ENCODE peak calls at places on chromosomes 6 and 20, in seven cellular contexts. I, R, K, W, Z, T and L are unnamed samples. For H3K27me3, the result is how much of the 10 kb centered on the place peaks cover.

GRCh38 chr6:168305863-168306262 is 13.7 kb downstream of the DACT2 start:
- DNase-seq in I (no peak), R (no peak), K (no peak), W (no peak), Z (no peak), T (no peak), L (no peak)

GRCh38 chr6:27545271-27546046 is 72.6 kb upstream of the ZNF184 start:
- DNase-seq in I (no peak), R (no peak), K (no peak), W (no peak), Z (no peak), T (peak), L (peak)

GRCh38 chr6:7246401-7247178 is 66.4 kb downstream of the SSR1 start:
- DNase-seq in I (no peak), R (no peak), K (no peak), W (no peak), Z (no peak), T (no peak), L (no peak)

GRCh38 chr20:5085380-5085779 is 34.4 kb downstream of the PCNA start:
- DNase-seq in I (no peak), R (peak), K (no peak), W (peak), Z (no peak), T (no peak), L (no peak)

GRCh38 chr6:13709698-13710551 is 1.7 kb downstream of the RANBP9 start:
- DNase-seq in I (no peak), R (no peak), K (no peak), W (no peak), Z (no peak), T (peak), L (no peak)

GRCh38 chr6:53744321-53744720 is 50.5 kb upstream of the LRRC1 start:
- DNase-seq in I (no peak), R (no peak), K (no peak), W (no peak), Z (no peak), T (peak), L (no peak)

GRCh38 chr6:35678814-35679213 is 9.9 kb downstream of the FKBP5 start:
- DNase-seq in I (no peak), R (no peak), K (no peak), W (no peak), Z (no peak), T (no peak), L (no peak)

GRCh38 chr6:69216127-69216526 is 580.7 kb downstream of the LMBRD1 start:
- DNase-seq in I (no peak), R (no peak), K (no peak), W (no peak), Z (no peak), T (no peak), L (no peak)

GRCh38 chr20:15818651-15819071 is 754.6 kb downstream of the KIF16B start:
- DNase-seq in I (no peak), R (no peak), K (no peak), W (no peak), Z (no peak), T (peak), L (no peak)

GRCh38 chr6:88374556-88374955 is 208.4 kb upstream of the CNR1 start:
- DNase-seq in I (no peak), R (no peak), K (no peak), W (no peak), Z (no peak), T (no peak), L (no peak)

GRCh38 chr6:80434951-80435350 is 328.5 kb downstream of the BCKDHB start:
- DNase-seq in I (no peak), R (no peak), K (no peak), W (no peak), Z (no peak), T (no peak), L (no peak)

GRCh38 chr6:149366237-149366921 is 33.7 kb upstream of the SUMO4 start:
- DNase-seq in I (no peak), R (no peak), K (no peak), W (no peak), Z (no peak), T (no peak), L (no peak)

GRCh38 chr20:38878798-38879197 is 47.4 kb upstream of the FAM83D start:
- DNase-seq in I (no peak), R (no peak), K (peak), W (no peak), Z (no peak), T (no peak), L (no peak)

GRCh38 chr6:16553531-16553930 is 207.7 kb downstream of the ATXN1 start:
- DNase-seq in I (no peak), R (no peak), K (no peak), W (no peak), Z (no peak), T (no peak), L (no peak)

GRCh38 chr6:2760882-2761842 is 4.0 kb upstream of the WRNIP1 start:
- DNase-seq in I (no peak), R (no peak), K (no peak), W (no peak), Z (no peak), T (peak), L (no peak)

GRCh38 chr6:141874930-141875602 is 257.7 kb upstream of the GJE1 start:
- DNase-seq in I (no peak), R (no peak), K (no peak), W (no peak), Z (no peak), T (no peak), L (no peak)

GRCh38 chr20:5608448-5609161 is 141.6 kb upstream of the SHLD1 start:
- DNase-seq in I (peak), R (no peak), K (no peak), W (no peak), Z (no peak), T (peak), L (peak)

GRCh38 chr20:11379257-11380011 is 538.3 kb upstream of the BTBD3 start:
- DNase-seq in I (no peak), R (no peak), K (no peak), W (no peak), Z (no peak), T (no peak), L (no peak)

GRCh38 chr6:12097791-12098190 is 85.7 kb downstream of the HIVEP1 start:
- DNase-seq in I (no peak), R (no peak), K (no peak), W (no peak), Z (no peak), T (peak), L (no peak)

GRCh38 chr6:41097467-41098090 is 24.8 kb downstream of the NFYA start:
- DNase-seq in I (no peak), R (no peak), K (no peak), W (no peak), Z (no peak), T (peak), L (no peak)

GRCh38 chr20:63696311-63696627 is 183 bp upstream of the TNFRSF6B start:
- DNase-seq in I (no peak), R (peak), K (no peak), W (peak), Z (no peak), T (peak), L (no peak)

GRCh38 chr6:25331085-25331685 is 52.0 kb downstream of the CARMIL1 start:
- DNase-seq in I (no peak), R (no peak), K (no peak), W (no peak), Z (no peak), T (no peak), L (no peak)

GRCh38 chr6:167799033-167799933 is 27.4 kb upstream of the AFDN start:
- DNase-seq in I (peak), R (no peak), K (no peak), W (no peak), Z (no peak), T (no peak), L (no peak)

DNA sequence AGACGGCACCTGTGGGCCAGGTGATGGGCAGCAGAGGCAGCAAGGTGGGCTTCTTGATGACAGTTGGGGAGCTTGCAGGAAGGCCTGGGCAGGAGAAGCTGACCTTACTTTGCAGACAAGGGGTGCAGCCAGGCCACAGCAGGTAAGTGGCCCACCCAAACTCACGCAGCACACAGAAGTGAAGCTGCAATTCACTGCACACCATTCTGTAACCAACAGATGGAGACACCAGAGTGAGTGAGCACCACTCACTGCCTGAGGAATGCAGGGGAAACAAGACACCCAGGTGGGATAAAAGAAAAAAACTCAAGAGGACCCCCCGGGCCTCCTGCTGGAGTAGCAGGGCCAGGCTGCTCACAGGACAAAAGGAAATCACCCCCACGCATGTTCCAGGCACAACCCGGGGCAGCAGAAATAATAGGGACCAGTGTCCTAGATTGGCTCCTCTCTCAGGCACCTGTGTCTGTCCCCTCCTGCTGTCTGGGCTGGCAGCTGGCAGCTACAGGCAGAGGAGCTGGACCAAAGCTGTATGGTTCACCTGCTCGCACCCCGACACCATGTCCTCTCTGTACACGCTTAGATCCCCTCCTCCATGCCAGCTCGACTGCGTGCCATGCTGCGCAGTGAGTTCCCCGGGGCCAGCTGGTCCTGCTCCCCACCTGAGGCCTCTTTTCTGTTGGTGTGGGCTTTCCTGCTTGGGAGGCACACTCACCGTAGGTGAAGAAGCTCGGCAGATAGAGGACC is 4.9 kb downstream of the MTCH1 start:
- DNase-seq in I (no peak), R (no peak), K (no peak), W (no peak), Z (no peak), T (no peak), L (no peak)
- TF ChIP-seq CTCF in I (no peak), R (no peak), K (no peak), W (no peak), Z (peak), T (no peak), L (no peak)

DNA sequence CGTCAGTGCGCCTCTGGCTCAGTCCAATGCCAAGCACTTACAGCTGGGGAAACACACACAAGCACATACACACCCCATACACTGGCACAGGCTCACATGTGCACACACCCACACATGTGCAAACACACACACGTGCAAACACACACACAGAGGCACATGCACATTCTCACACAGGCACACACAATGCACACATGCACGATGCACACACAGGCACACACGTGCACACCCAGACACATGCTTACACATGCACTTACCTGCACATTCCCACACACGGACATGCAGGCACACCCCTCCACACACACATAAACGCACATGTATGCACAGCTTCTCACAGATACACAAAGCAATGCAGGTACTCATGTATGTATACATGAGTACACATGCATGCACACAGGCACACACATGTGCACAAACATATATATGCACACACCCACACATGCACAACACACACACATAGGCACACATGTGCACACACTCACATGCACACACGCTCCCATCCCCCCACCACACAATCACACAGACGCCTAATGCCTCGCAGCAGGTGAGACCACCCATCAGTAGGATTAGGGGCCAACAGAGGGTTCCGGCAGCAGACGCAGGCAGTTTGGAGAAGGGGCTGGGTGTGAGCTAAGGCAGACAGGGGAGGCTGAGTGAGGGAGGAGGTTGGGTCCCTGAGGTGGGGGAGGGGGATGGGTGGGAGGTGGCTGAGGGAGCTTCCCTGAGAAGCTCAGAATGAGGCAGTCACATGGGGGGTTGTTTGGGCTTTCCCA is 71.2 kb upstream of the SLCO4A1 start:
- DNase-seq in I (no peak), R (no peak), K (no peak), W (peak), Z (no peak), T (no peak), L (no peak)
- H3K27me3 ChIP-seq in I (under half), R (under half), K (under half), W (under half), Z (under half), T (under half), L (under half)

GRCh38 chr20:43379239-43379917 is 78.3 kb upstream of the SRSF6 start:
- DNase-seq in I (no peak), R (no peak), K (no peak), W (no peak), Z (no peak), T (peak), L (no peak)

GRCh38 chr20:43385914-43386313 is 71.8 kb upstream of the SRSF6 start:
- DNase-seq in I (peak), R (no peak), K (no peak), W (no peak), Z (no peak), T (no peak), L (no peak)

GRCh38 chr20:43386878-43387277 is 70.8 kb upstream of the SRSF6 start:
- DNase-seq in I (peak), R (no peak), K (no peak), W (no peak), Z (no peak), T (no peak), L (no peak)

GRCh38 chr20:43384321-43384940 is 73.3 kb upstream of the SRSF6 start:
- DNase-seq in I (no peak), R (no peak), K (no peak), W (no peak), Z (no peak), T (no peak), L (no peak)

DNA sequence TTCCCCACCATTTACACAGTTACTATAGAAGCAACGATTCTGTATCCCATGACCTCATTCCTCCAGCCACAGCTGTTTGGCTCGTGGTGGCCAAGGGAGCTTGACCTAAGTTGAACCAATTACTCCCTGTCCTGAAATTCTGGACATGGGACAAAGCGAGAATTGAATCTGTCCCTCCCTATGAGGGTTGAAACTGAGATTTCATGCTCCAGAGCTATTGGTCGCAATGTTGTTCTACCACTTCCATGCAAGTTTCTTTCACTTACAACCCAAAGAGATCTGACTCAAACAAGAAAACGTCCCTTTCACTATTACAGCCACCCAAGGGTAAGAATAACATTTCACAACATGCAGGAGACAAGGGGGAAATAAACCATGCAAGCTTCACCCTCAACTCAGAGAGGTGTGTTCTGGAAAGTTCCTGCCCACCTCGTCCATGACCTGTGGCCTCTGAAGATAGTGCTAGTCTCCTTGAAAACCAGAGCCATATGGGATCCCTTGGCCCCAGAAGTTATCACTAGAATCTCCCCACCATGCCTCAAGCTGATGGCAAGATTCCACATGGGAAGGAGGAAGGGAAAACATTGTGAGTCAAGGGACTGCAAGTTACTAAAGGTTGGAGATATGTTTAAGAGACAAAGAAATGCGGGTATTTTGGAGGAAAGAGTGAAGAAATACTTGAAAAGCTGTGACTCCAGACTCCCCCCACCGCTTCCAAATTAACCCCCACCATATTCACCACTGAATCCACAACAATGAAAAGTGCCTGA is 74.5 kb upstream of the SRSF6 start:
- DNase-seq in I (no peak), R (no peak), K (no peak), W (peak), Z (no peak), T (no peak), L (no peak)
- H3K4me3 ChIP-seq in I (no peak), R (no peak), K (no peak), W (no peak), Z (no peak), T (no peak), L (no peak)

GRCh38 chr6:29479560-29479959 is 8.2 kb downstream of the MAS1L start:
- DNase-seq in I (peak), R (no peak), K (no peak), W (no peak), Z (no peak), T (no peak), L (no peak)
- TF ChIP-seq CTCF in I (no peak), R (no peak), K (no peak), W (no peak), Z (no peak), T (no peak), L (no peak)

GRCh38 chr6:21611485-21611884 is 17.9 kb downstream of the SOX4 start:
- DNase-seq in I (peak), R (no peak), K (no peak), W (no peak), Z (no peak), T (no peak), L (no peak)
- H3K27me3 ChIP-seq in I (under half), R (under half), K (under half), W (under half), Z (under half), T (under half), L (under half)

GRCh38 chr20:3360752-3361151 is 46.7 kb downstream of the DNAAF9 start:
- DNase-seq in I (no peak), R (no peak), K (no peak), W (no peak), Z (no peak), T (no peak), L (no peak)
- H3K4me3 ChIP-seq in I (no peak), R (no peak), K (no peak), W (no peak), Z (no peak), T (no peak), L (no peak)

DNA sequence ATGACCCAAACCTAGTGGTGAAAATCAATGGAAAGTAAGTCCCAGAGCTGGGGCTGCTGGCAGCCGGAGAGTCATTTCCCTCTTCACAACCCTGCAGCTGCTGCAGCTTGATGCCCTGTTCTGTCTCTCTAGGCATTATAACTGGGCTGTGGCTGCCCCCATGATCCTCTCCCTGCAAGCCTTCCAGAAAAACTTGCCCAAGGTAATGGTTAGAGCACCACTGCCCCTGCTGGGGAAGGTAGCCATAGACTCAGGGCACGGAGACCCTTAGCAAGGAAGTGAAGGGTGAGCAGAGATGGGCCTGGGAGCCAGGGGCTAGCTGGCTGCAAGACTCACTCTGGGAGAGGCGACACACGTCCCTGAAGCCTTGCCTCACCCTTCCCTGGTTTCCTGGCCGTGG is 12.0 kb downstream of the LPIN3 start:
- DNase-seq in I (no peak), R (no peak), K (no peak), W (no peak), Z (no peak), T (no peak), L (no peak)
- TF ChIP-seq CTCF in I (no peak), R (no peak), K (no peak), W (no peak), Z (no peak), T (no peak), L (no peak)

GRCh38 chr20:50410343-50410742 is 99.8 kb upstream of the PTPN1 start:
- DNase-seq in I (no peak), R (no peak), K (no peak), W (no peak), Z (no peak), T (no peak), L (no peak)

GRCh38 chr20:50409495-50409894 is 100.7 kb upstream of the PTPN1 start:
- DNase-seq in I (no peak), R (no peak), K (no peak), W (no peak), Z (peak), T (no peak), L (no peak)

GRCh38 chr20:50406610-50407136 is 103.5 kb upstream of the PTPN1 start:
- DNase-seq in I (no peak), R (no peak), K (no peak), W (no peak), Z (no peak), T (no peak), L (no peak)

GRCh38 chr20:50405915-50406609 is 104.1 kb upstream of the PTPN1 start:
- DNase-seq in I (no peak), R (no peak), K (no peak), W (no peak), Z (no peak), T (no peak), L (no peak)

GRCh38 chr20:50408526-50409364 is 101.4 kb upstream of the PTPN1 start:
- DNase-seq in I (no peak), R (no peak), K (no peak), W (no peak), Z (no peak), T (no peak), L (no peak)
- H3K27me3 ChIP-seq in I (under half), R (under half), K (under half), W (under half), Z (under half), T (under half), L (under half)